ENCODE peak calls at places on chromosomes 12 and 14, in four cellular contexts. J, P, S and M are unnamed samples.

GRCh38 chr14:73713804-73714655 is at the start of gene PNMA1:
- DNase-seq in J (peak), P (peak), S (peak), M (peak)

GRCh38 chr12:85424581-85425348 is 144.7 kb downstream of the ALX1 start:
- DNase-seq in J (no peak), P (no peak), S (no peak), M (peak)

GRCh38 chr12:21416611-21417121 is 20.8 kb upstream of the PYROXD1 start:
- DNase-seq in J (no peak), P (no peak), S (no peak), M (no peak)

GRCh38 chr14:52068741-52069616 is at the start of gene NID2:
- DNase-seq in J (peak), P (peak), S (peak), M (peak)

GRCh38 chr12:25387136-25388050 is 136.7 kb upstream of the KRAS start:
- DNase-seq in J (peak), P (peak), S (peak), M (peak)

GRCh38 chr12:32087301-32087700 is 19.3 kb upstream of the BICD1 start:
- DNase-seq in J (no peak), P (no peak), S (no peak), M (no peak)

GRCh38 chr14:92425101-92425500 is 88.5 kb upstream of the RIN3 start:
- DNase-seq in J (no peak), P (no peak), S (no peak), M (no peak)

GRCh38 chr12:121796855-121797751 is 3.6 kb upstream of the RHOF start:
- DNase-seq in J (peak), P (peak), S (peak), M (peak)

GRCh38 chr12:6120796-6121473 is 3.5 kb downstream of the VWF start:
- DNase-seq in J (no peak), P (no peak), S (no peak), M (no peak)

GRCh38 chr12:113238309-113238708 is 17.0 kb downstream of the TPCN1 start:
- DNase-seq in J (no peak), P (no peak), S (no peak), M (no peak)

GRCh38 chr12:113241191-113242017 is 20.1 kb downstream of the TPCN1 start:
- DNase-seq in J (no peak), P (no peak), S (no peak), M (peak)

GRCh38 chr12:113239288-113239771 is 18.1 kb downstream of the TPCN1 start:
- DNase-seq in J (no peak), P (no peak), S (no peak), M (no peak)

GRCh38 chr12:113240395-113240794 is 19.1 kb downstream of the TPCN1 start:
- DNase-seq in J (no peak), P (no peak), S (no peak), M (no peak)

GRCh38 chr12:113239811-113240331 is 18.6 kb downstream of the TPCN1 start:
- DNase-seq in J (peak), P (no peak), S (no peak), M (no peak)
- TF ChIP-seq POLR2A in J (no peak), P (no peak), S (no peak), M (no peak)

DNA sequence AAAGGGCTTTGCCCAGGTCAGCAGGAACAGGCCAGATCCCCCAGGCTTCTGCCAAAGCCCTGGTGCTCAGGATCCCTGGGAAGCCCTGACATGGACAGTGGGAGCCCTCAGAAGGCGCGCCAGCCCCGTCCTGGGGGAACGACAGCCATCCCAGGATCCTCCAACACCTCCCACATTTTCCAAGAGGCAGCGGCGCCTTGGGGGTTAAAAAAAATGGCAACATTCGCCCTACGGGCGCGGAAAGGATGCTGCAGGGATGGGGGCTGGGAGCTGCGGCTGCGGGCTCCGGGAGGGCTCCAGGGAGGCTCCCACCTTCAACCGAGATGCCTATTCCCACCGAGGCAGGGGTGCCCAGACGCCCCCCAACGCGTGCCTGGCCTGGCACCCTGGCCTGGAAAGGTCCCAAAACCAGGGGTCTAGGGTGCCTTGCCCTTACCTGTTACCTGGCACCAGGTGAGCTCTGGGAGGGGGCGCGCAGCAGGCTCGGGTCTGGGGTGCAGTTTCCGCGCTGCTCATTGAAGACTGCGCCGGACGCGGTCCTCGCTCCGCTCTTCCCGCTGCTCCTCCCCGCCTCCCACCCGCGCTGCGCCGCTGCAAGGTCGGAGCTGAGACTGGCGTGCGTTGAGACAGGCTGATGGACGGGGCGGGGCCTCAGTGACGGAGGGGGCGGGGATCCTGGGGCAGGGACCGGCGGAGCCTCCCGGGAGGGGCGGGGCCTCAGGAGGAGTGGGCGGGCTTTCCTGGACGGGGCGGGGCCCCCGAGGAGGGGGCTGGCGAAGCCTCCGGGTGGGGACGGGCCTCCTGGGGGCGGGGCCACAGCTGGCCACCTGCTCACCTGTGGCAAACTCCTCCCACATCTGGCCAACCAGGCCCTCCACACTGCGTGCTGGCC is at the start of gene ABCB9:
- DNase-seq in J (peak), P (peak), S (peak), M (peak)
- TF ChIP-seq POLR2A in J (no peak), P (peak), S (peak), M (no peak)

GRCh38 chr14:91377700-91378652 is 39.6 kb downstream of the CCDC88C start:
- DNase-seq in J (no peak), P (no peak), S (no peak), M (no peak)

GRCh38 chr14:91375748-91376452 is 41.7 kb downstream of the CCDC88C start:
- DNase-seq in J (no peak), P (no peak), S (no peak), M (no peak)

GRCh38 chr14:91374897-91375747 is 42.5 kb downstream of the CCDC88C start:
- DNase-seq in J (no peak), P (no peak), S (no peak), M (peak)

GRCh38 chr14:91378945-91379932 is 38.4 kb downstream of the CCDC88C start:
- DNase-seq in J (no peak), P (no peak), S (no peak), M (no peak)

DNA sequence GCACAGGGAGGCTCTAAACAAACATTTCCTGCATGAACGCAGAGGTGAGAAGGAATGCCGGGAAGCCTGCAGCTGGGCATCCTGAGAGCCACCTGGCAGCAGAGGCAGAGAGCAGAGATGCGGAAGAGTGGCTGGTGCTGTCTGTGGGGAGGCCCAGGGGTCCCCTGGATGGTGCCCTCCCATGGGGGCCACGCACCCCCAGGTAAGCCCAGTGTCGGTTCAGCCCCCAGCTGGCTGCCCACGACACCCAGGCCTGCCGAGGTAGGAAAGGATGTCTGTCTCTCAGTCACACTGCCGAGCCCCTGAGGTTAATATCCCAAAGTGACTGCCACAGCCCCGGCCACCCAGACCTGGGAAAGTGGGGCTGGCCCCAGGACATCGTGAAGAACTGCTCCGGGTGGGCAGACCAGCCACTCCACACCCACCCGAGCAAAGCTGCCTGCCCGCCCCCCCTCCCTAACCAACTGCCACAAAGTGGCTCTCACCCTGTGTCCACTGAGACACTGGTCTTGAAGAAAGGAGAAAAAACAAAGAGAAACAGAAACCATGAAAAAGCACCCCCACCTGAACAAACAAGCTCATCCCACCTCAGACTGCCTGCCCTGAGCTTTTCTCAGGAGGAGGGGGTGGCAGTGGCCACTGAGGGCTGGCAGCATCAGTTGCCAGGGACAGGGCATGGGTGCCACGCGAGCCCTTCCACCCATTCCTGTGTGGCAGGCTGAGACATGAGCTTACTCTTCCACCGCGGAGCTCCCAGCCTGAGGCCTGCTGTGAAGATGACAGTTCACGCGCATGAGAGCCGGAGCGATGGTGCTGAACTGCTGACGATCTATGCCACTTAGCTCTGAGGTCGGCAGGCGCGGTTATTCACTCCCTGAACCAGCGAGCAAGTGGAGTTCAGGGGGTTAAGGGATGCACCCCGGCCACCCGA is 40.8 kb downstream of the CCDC88C start:
- DNase-seq in J (no peak), P (no peak), S (no peak), M (no peak)
- TF ChIP-seq POLR2A in J (no peak), P (no peak), S (no peak), M (no peak)

DNA sequence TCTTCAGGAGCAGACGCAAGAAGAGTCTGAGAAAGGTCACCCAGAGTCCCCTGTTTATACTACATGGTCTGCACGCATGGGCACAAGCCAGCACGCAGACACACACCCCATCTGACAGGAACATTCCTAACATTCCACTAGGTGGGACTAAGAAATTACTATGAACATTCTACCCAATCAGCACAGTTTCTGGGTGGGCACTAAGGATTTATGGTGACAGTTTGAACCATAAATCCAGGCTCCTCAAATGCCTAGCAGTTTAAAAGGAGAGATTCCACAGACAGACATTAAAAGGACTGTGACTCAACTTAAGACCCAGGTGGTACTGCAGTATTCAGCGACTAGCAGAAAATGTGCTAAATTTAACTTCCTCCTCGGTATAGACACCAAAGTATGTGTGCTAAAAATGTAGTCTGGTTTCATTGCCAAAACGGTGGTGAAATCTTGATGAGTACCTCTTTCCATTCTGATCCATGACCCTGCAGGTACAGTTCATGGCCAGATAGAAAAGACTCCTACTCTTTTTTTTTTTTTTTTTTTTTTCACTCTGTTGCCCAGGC is 16.2 kb downstream of the ABHD4 start:
- DNase-seq in J (no peak), P (peak), S (no peak), M (no peak)
- TF ChIP-seq POLR2A in J (no peak), P (no peak), S (no peak), M (no peak)

GRCh38 chr12:131897276-131897675 is 2.9 kb downstream of the ULK1 start:
- DNase-seq in J (no peak), P (no peak), S (peak), M (no peak)

GRCh38 chr12:131894981-131895639 is 688 bp downstream of the ULK1 start:
- DNase-seq in J (no peak), P (no peak), S (peak), M (peak)

GRCh38 chr12:131895640-131896079 is 1.2 kb downstream of the ULK1 start:
- DNase-seq in J (no peak), P (no peak), S (no peak), M (no peak)

GRCh38 chr12:131896811-131897270 is 2.4 kb downstream of the ULK1 start:
- DNase-seq in J (no peak), P (no peak), S (peak), M (no peak)

DNA sequence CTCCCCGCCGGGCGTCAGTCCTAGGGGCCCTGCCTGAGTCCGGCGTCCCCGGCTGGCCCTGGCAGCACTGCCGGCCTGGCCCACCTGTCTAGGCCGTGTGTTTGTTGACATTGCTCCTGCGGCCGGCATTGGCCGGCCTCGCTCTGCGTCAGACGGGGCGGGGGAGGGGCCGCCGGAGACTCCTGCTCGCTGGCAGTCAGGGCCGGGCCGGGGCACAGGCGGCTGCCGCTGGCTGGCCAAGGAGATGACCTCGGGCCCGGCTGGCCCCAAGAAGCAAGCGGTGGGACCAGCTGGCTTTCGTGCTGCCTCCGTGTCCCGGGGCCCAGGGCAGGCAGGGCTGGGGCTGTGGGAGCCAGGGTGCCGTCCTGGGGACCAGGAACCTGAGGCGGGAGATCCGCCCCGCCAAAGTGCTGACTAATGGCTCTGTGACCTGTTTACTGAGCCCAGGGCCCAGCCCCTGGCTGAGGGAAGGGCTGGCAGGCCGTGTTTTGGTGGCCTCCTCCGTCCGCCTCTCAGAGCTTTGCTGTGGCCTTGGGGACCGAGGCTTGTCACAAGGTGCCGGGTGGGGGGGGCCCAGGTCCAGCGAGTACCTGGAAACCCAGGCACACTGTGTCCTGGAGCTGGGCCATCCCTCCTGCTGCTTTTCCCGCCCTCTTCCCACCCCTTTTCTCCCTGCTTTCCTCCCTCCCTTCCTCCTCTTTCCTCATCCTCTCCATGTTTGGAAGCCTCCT is 1.8 kb downstream of the ULK1 start:
- DNase-seq in J (peak), P (peak), S (peak), M (peak)
- TF ChIP-seq POLR2A in J (peak), P (peak), S (peak), M (peak)